ENCODE peak calls at places on chromosomes 1 and 21, in ten cellular contexts. One of them, this sample, is unnamed.

GRCh38 chr1:101284622-101285218 is 47.9 kb downstream of the S1PR1 start:
- DNase-seq in lower lobe of right lung: no peak
- DNase-seq in IMR-90: no peak
- DNase-seq in osteocyte: no peak
- DNase-seq in uterus: no peak
- DNase-seq in endothelial cell: no peak
- DNase-seq in GM10248: no peak
- DNase-seq in kidney: no peak
- DNase-seq in lung: no peak
- DNase-seq in thoracic aorta: no peak
- DNase-seq in this sample: no peak

GRCh38 chr1:21295545-21295944 is 5.3 kb upstream of the ECE1 start:
- DNase-seq in IMR-90: no peak
- DNase-seq in kidney: no peak
- DNase-seq in lower lobe of right lung: no peak
- DNase-seq in osteocyte: no peak
- DNase-seq in lung: no peak
- DNase-seq in endothelial cell: no peak
- DNase-seq in thoracic aorta: no peak
- DNase-seq in GM10248: no peak
- DNase-seq in uterus: no peak
- DNase-seq in this sample: no peak

GRCh38 chr1:58447047-58447446 is 99.5 kb downstream of the OMA1 start:
- DNase-seq in osteocyte: no peak
- DNase-seq in GM10248: no peak
- DNase-seq in lower lobe of right lung: no peak
- DNase-seq in thoracic aorta: no peak
- DNase-seq in lung: no peak
- DNase-seq in endothelial cell: no peak
- DNase-seq in uterus: no peak
- DNase-seq in IMR-90: no peak
- DNase-seq in kidney: no peak
- DNase-seq in this sample: no peak

GRCh38 chr21:42674351-42674940 is 21.0 kb downstream of the PDE9A start:
- DNase-seq in osteocyte: no peak
- DNase-seq in uterus: peak
- DNase-seq in IMR-90: no peak
- DNase-seq in thoracic aorta: no peak
- DNase-seq in lower lobe of right lung: no peak
- DNase-seq in lung: no peak
- DNase-seq in endothelial cell: peak
- DNase-seq in GM10248: no peak
- DNase-seq in kidney: peak
- DNase-seq in this sample: no peak

GRCh38 chr1:81967957-81968356 is 167.2 kb downstream of the ADGRL2 start:
- DNase-seq in lung: no peak
- DNase-seq in uterus: no peak
- DNase-seq in kidney: no peak
- DNase-seq in endothelial cell: no peak
- DNase-seq in lower lobe of right lung: no peak
- DNase-seq in thoracic aorta: no peak
- DNase-seq in osteocyte: no peak
- DNase-seq in GM10248: no peak
- DNase-seq in IMR-90: no peak
- DNase-seq in this sample: no peak

GRCh38 chr21:34020934-34021553 is 52.3 kb upstream of the MRPS6 start:
- DNase-seq in lung: no peak
- DNase-seq in thoracic aorta: no peak
- DNase-seq in kidney: no peak
- DNase-seq in endothelial cell: no peak
- DNase-seq in uterus: no peak
- DNase-seq in lower lobe of right lung: no peak
- DNase-seq in GM10248: no peak
- DNase-seq in IMR-90: no peak
- DNase-seq in osteocyte: peak
- DNase-seq in this sample: no peak

GRCh38 chr1:40476924-40477679 is at the start of gene ZFP69:
- DNase-seq in lower lobe of right lung: peak
- DNase-seq in GM10248: peak
- DNase-seq in osteocyte: peak
- DNase-seq in endothelial cell: peak
- DNase-seq in thoracic aorta: peak
- DNase-seq in lung: peak
- DNase-seq in uterus: peak
- DNase-seq in kidney: peak
- DNase-seq in IMR-90: peak
- DNase-seq in this sample: peak

GRCh38 chr1:175823401-175823800 is 80.0 kb upstream of the TNR start:
- DNase-seq in GM10248: no peak
- DNase-seq in lung: no peak
- DNase-seq in IMR-90: no peak
- DNase-seq in uterus: no peak
- DNase-seq in lower lobe of right lung: no peak
- DNase-seq in thoracic aorta: no peak
- DNase-seq in endothelial cell: no peak
- DNase-seq in kidney: no peak
- DNase-seq in osteocyte: no peak
- DNase-seq in this sample: no peak

GRCh38 chr1:60133848-60134247 is 60.3 kb upstream of the C1orf87 start:
- DNase-seq in kidney: no peak
- DNase-seq in endothelial cell: no peak
- DNase-seq in GM10248: no peak
- DNase-seq in lower lobe of right lung: no peak
- DNase-seq in osteocyte: no peak
- DNase-seq in IMR-90: peak
- DNase-seq in thoracic aorta: no peak
- DNase-seq in lung: peak
- DNase-seq in uterus: no peak
- DNase-seq in this sample: no peak

GRCh38 chr21:31366825-31367224 is 22.8 kb upstream of the TIAM1 start:
- DNase-seq in osteocyte: no peak
- DNase-seq in lower lobe of right lung: no peak
- DNase-seq in lung: no peak
- DNase-seq in GM10248: no peak
- DNase-seq in endothelial cell: no peak
- DNase-seq in uterus: no peak
- DNase-seq in kidney: no peak
- DNase-seq in IMR-90: peak
- DNase-seq in thoracic aorta: no peak
- DNase-seq in this sample: no peak

GRCh38 chr1:29327223-29327935 is 91.1 kb downstream of the PTPRU start:
- DNase-seq in lung: no peak
- DNase-seq in osteocyte: no peak
- DNase-seq in uterus: no peak
- DNase-seq in thoracic aorta: no peak
- DNase-seq in endothelial cell: no peak
- DNase-seq in IMR-90: no peak
- DNase-seq in kidney: no peak
- DNase-seq in GM10248: no peak
- DNase-seq in lower lobe of right lung: no peak
- DNase-seq in this sample: no peak

GRCh38 chr21:46117586-46118304 is 19.8 kb downstream of the COL6A2 start:
- DNase-seq in thoracic aorta: no peak
- DNase-seq in lower lobe of right lung: peak
- DNase-seq in lung: no peak
- DNase-seq in GM10248: no peak
- DNase-seq in endothelial cell: peak
- DNase-seq in osteocyte: peak
- DNase-seq in IMR-90: no peak
- DNase-seq in uterus: peak
- DNase-seq in kidney: peak
- DNase-seq in this sample: no peak

GRCh38 chr21:26843912-26844257 is 1.3 kb downstream of the ADAMTS1 start:
- DNase-seq in kidney: no peak
- DNase-seq in lung: no peak
- DNase-seq in GM10248: no peak
- DNase-seq in lower lobe of right lung: no peak
- DNase-seq in thoracic aorta: no peak
- DNase-seq in osteocyte: no peak
- DNase-seq in endothelial cell: no peak
- DNase-seq in IMR-90: peak
- DNase-seq in uterus: peak
- DNase-seq in this sample: no peak

DNA sequence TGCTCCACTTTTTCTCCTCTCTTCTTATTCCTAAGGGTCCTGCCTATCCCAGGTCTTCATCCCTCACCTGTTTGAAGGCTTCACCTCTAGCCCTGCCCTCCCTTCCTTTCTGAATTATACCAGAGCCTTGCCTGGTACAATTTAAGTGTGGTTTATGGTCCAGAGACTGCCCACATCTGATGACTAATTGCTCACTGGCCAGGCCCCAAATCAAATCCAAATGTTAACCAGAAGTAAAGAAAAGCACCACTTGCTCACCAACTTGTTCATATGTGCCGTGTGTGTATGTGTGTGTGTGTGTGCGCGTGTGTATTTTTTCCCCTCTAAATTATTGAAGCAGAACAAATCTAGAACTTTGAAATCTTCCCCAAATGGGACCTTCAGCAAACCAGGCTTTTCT is 26.4 kb downstream of the MYOM3 start:
- DNase-seq in kidney: no peak
- DNase-seq in osteocyte: no peak
- DNase-seq in lung: no peak
- DNase-seq in thoracic aorta: no peak
- DNase-seq in endothelial cell: no peak
- DNase-seq in IMR-90: peak
- DNase-seq in uterus: no peak
- DNase-seq in GM10248: no peak
- DNase-seq in lower lobe of right lung: no peak
- DNase-seq in this sample: no peak
- TF ChIP-seq CTCF in kidney: no peak
- TF ChIP-seq CTCF in osteocyte: no peak
- TF ChIP-seq CTCF in lung: no peak
- TF ChIP-seq CTCF in thoracic aorta: no peak
- TF ChIP-seq CTCF in endothelial cell: no peak
- TF ChIP-seq CTCF in IMR-90: no peak
- TF ChIP-seq CTCF in uterus: no peak
- TF ChIP-seq CTCF in GM10248: no peak
- TF ChIP-seq CTCF in lower lobe of right lung: no peak
- TF ChIP-seq CTCF in this sample: no peak

DNA sequence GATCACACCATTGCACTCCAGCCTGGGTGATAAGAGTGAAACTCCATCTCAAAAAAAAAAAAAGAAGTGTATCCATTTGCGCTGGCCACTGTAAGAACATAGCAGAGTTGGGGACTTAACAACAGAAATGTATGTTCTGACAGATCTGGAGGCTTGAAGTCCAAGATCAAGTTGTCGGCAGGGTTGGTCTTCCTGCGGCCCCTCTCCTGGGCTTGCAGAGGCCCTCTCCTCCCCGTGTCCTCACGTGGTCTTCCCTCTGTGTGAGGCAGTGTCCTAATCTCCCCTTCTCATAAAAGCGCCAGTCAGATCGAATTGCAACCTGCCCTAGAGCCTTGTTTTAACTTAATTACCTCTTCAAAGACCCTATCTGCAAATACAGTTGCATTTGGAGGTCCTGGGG is 52.6 kb downstream of the MT1HL1 start:
- DNase-seq in thoracic aorta: no peak
- DNase-seq in endothelial cell: no peak
- DNase-seq in lung: no peak
- DNase-seq in kidney: no peak
- DNase-seq in GM10248: no peak
- DNase-seq in IMR-90: no peak
- DNase-seq in uterus: no peak
- DNase-seq in lower lobe of right lung: no peak
- DNase-seq in osteocyte: no peak
- DNase-seq in this sample: no peak
- TF ChIP-seq CTCF in thoracic aorta: no peak
- TF ChIP-seq CTCF in endothelial cell: no peak
- TF ChIP-seq CTCF in lung: no peak
- TF ChIP-seq CTCF in kidney: no peak
- TF ChIP-seq CTCF in GM10248: no peak
- TF ChIP-seq CTCF in IMR-90: no peak
- TF ChIP-seq CTCF in uterus: no peak
- TF ChIP-seq CTCF in lower lobe of right lung: no peak
- TF ChIP-seq CTCF in osteocyte: no peak
- TF ChIP-seq CTCF in this sample: no peak

DNA sequence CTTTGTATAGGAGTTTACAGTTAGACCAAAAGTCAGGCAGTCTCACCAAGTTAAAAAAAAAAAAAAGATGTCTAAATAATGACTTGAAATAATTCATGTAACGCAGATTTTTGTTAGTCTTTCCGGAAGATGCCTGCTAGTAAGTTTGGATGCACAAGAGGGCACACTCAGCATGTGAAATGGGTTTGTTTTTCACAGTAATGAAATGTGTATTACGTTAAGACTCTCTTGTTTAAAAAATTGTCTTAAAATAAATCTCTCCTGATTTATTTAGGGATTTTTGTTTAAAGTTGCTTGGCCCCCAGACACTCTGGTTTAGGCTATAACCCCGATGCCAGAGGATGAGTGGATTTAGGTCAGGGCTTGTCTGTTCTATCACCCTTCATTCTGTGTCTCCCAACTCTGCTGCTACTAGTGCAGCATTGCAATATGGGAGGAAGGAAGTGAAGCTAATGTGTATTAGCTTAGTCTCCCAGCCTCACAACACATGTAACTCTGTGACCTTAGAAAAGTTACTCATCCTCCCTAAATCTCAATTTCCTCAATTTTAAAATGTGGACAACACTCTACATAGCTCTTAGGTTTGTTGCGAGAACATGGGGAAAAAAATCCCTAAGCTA is 25.7 kb downstream of the CTH start:
- DNase-seq in lung: no peak
- DNase-seq in lower lobe of right lung: no peak
- DNase-seq in IMR-90: peak
- DNase-seq in uterus: peak
- DNase-seq in GM10248: no peak
- DNase-seq in thoracic aorta: no peak
- DNase-seq in kidney: no peak
- DNase-seq in endothelial cell: no peak
- DNase-seq in osteocyte: no peak
- DNase-seq in this sample: no peak
- TF ChIP-seq CTCF in lung: peak
- TF ChIP-seq CTCF in lower lobe of right lung: peak
- TF ChIP-seq CTCF in IMR-90: peak
- TF ChIP-seq CTCF in uterus: peak
- TF ChIP-seq CTCF in GM10248: no peak
- TF ChIP-seq CTCF in thoracic aorta: no peak
- TF ChIP-seq CTCF in kidney: no peak
- TF ChIP-seq CTCF in endothelial cell: no peak
- TF ChIP-seq CTCF in osteocyte: peak
- TF ChIP-seq CTCF in this sample: peak

DNA sequence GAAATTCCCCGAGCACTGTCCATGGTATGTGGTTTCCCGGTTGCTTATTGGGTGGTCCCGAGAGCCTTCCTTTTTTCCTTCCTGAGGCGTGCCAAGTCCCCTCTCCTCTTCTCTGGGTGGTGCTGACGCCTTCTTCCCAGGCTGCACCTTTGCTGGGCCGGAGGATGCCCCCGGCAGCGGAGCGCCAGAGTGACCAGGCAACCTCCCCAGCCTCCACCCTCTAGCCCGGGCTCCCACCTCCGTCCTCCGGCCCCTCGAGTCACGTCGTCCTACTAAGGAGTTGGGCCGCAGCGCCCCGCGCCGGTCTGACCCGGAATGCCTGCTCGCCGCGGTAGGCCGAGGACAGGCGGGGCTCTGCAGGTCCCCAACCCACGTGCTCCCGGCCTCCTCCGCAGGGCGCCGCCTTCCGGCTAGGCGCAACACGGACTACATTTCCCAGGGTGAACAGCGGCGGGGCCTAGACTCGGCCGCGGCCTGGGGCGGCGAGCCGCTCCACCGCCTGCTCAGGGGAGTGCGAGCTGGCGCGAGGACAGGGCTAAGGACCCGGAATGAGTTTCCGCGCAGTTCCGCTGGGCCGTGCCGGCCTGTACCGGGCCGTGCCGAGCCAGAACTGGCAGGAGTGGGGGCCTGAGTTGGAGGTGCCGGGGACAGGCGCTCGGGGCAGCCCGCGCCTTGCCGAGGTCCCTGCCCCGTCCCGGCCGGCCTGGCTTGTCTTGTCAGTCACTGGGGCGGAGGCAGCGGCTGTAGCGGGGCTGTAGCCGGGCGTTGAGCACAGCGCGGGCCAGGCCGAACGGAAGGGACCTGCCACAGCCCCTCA is at the start of gene IPO13:
- DNase-seq in uterus: peak
- DNase-seq in IMR-90: peak
- DNase-seq in lower lobe of right lung: peak
- DNase-seq in GM10248: peak
- DNase-seq in thoracic aorta: peak
- DNase-seq in osteocyte: peak
- DNase-seq in kidney: peak
- DNase-seq in lung: peak
- DNase-seq in endothelial cell: peak
- DNase-seq in this sample: peak
- TF ChIP-seq CTCF in uterus: peak
- TF ChIP-seq CTCF in IMR-90: peak
- TF ChIP-seq CTCF in lower lobe of right lung: peak
- TF ChIP-seq CTCF in GM10248: peak
- TF ChIP-seq CTCF in thoracic aorta: peak
- TF ChIP-seq CTCF in osteocyte: peak
- TF ChIP-seq CTCF in kidney: peak
- TF ChIP-seq CTCF in lung: peak
- TF ChIP-seq CTCF in endothelial cell: peak
- TF ChIP-seq CTCF in this sample: peak